ENCODE peak calls at places on chromosomes 1 and 21, in ten cellular contexts. A, G, Q, U, R, T, X, M, L and D are unnamed samples.

GRCh38 chr1:248696775-248697174 is 5.8 kb downstream of the OR14I1 start:
- DNase-seq in Q (no peak), M (no peak), G (no peak), R (no peak), A (no peak), T (no peak), X (no peak), U (no peak), L (no peak), D (no peak)

GRCh38 chr1:2611034-2611501 is 21.7 kb downstream of the MMEL1 start:
- DNase-seq in R (no peak), U (no peak), X (no peak), G (peak), M (no peak), T (no peak), A (no peak), Q (no peak), L (peak), D (peak)

GRCh38 chr1:23393706-23394105 is 24.1 kb upstream of the ZNF436 start:
- DNase-seq in R (no peak), Q (peak), X (peak), G (no peak), U (peak), M (no peak), T (peak), A (peak), L (peak), D (peak)

GRCh38 chr1:33680281-33680840 is 183.5 kb upstream of the HMGB4 start:
- DNase-seq in T (no peak), G (no peak), Q (no peak), L (no peak), R (no peak), M (no peak), X (no peak), A (no peak), U (no peak), D (no peak)

GRCh38 chr1:197744979-197745378 is 30.3 kb downstream of the DENND1B start:
- DNase-seq in X (no peak), Q (no peak), U (no peak), R (no peak), G (no peak), T (no peak), A (no peak), L (no peak), M (no peak), D (no peak)

GRCh38 chr21:36858320-36858957 is 108.0 kb downstream of the HLCS start:
- DNase-seq in L (no peak), R (peak), G (no peak), M (no peak), Q (no peak), T (no peak), X (no peak), U (no peak), A (peak), D (no peak)

GRCh38 chr1:116817582-116818064 is 63.4 kb downstream of the CD2 start:
- DNase-seq in G (peak), M (peak), A (peak), X (no peak), Q (no peak), R (peak), U (no peak), L (peak), T (no peak), D (peak)

GRCh38 chr1:235250430-235250829 is 77.5 kb downstream of the ARID4B start:
- DNase-seq in U (no peak), X (no peak), R (no peak), M (no peak), L (no peak), T (no peak), A (no peak), Q (no peak), G (no peak), D (no peak)

GRCh38 chr1:23657659-23658275 is 33.8 kb upstream of the RPL11 start:
- DNase-seq in M (no peak), R (peak), A (peak), X (no peak), T (peak), Q (peak), U (no peak), L (peak), G (peak), D (peak)

GRCh38 chr1:101144868-101145808 is 91.7 kb upstream of the S1PR1 start:
- DNase-seq in G (no peak), T (no peak), M (no peak), X (no peak), Q (no peak), A (peak), U (no peak), L (no peak), R (no peak), D (no peak)

GRCh38 chr1:961132-961652 is 808 bp downstream of the KLHL17 start:
- DNase-seq in Q (no peak), L (no peak), X (no peak), T (no peak), U (no peak), G (peak), R (no peak), A (no peak), M (no peak), D (no peak)

GRCh38 chr1:18901952-18902522 is 318 bp downstream of the ALDH4A1 start:
- DNase-seq in L (no peak), U (no peak), R (no peak), G (no peak), M (no peak), Q (peak), T (no peak), X (no peak), A (no peak), D (peak)

DNA sequence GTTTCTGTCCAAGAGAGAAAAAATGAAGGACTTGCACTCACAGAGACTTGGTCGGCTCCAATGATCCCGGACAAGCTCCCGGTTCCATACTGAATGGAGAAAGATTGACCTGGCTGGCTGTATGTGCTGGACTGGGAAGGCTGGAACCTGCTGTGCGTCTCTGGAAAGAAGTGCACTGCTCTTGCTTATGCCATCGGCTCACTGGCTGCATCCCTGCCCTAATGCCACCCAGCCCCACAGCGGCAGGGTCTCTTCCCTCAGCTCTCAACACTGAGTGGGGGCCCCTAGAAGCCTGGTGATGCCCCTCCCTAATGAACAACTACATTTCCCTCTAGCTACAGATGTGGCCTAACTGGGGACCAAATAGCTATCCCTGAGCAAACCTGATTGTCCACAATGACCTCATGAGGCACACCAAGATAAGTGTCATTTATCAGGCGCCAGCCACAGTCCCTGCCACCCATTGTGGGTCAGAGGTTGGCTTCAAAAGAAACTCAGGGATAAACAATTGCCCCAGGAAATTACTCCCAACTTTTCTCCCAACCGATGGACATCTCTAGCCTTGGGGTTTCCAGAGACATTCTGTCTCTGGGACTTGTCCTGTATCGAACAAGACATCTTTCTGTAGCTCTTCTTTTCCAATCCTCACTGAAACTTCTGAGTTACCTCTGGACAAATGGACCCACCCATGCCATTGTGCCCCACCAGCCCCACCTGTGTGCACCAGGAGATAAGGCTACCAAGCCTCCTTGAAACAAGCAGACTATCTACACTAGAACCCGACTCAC is 2.5 kb downstream of the CTSE start:
- DNase-seq in R (no peak), X (no peak), U (no peak), T (no peak), G (no peak), Q (no peak), M (no peak), A (no peak), L (no peak), D (no peak)
- H3K27ac ChIP-seq in R (no peak), X (no peak), U (no peak), T (no peak), G (no peak), Q (no peak), M (no peak), A (no peak), L (no peak), D (no peak)

DNA sequence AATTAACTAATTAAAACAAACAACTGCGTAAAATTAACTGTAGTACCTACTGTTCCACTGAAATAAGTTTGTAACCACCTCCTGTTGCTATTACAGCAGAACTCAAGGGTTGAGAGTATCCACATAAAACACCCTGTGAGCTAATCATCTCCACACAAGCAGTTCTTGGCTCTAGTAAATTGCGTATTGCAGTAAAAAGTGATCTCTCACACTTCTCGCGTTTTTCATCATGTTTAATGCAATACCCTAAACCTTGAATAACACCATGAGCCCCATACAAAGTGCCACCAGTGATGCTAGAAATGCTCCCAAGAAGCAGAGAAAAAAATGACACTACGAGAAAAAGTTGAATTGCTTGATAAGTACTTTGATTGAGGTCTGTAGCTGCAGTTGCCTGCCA is 29.3 kb upstream of the CEP350 start:
- DNase-seq in L (no peak), A (no peak), T (no peak), G (no peak), X (no peak), Q (no peak), U (no peak), M (no peak), R (no peak), D (no peak)
- TF ChIP-seq CTCF in L (no peak), A (no peak), T (no peak), G (no peak), X (no peak), Q (no peak), U (no peak), M (no peak), R (no peak), D (no peak)

DNA sequence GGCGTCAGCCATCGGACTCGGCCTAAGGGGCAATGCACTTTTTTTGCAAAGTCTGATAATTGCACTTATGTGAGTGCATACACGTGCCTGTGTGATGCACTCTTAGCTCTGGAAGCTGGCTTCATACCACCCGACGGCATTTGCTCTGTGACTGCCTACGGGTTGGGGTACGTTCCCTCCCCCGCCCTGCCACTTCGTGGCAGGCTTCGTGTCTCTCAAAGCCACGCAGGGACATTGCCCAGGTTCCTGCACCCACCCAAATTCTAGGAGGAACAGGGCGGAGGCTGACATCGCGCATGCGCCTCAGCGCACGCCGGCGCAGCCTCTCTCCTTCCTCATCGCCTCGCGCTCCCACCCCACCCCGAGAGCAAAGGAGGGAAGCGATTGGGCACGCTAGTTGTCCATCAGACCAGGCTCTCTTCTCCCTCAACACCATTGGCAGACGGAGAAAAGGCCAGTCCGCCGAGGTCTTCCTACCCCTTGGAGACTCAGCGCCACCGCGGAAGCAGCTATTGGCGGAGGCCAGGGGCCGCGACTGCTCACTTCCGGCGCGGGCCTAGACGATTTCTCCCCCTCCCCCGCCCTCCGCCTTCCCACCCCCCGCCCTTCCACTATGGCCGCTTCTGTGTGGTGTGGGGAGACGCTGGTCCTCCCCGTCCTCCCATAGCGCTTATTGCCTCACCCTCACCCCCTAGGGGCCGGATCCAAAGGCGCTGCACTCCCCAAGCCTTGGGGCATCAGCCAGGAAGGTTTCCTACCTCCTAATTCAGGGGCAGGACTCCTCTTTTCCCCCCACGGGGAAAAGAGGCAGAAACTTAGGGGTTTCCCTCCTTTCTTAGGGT is at the start of gene INTS3:
- DNase-seq in M (peak), A (peak), L (peak), Q (peak), U (peak), T (peak), R (peak), G (peak), X (peak), D (peak)
- TF ChIP-seq POLR2A in M (peak), A (peak), L (peak), Q (peak), U (peak), T (no peak), R (peak), G (peak), X (peak), D (peak)

GRCh38 chr1:59006309-59006698 is 222.5 kb upstream of the JUN start:
- DNase-seq in T (no peak), U (no peak), X (no peak), G (no peak), Q (no peak), R (no peak), M (no peak), L (no peak), A (no peak), D (no peak)

GRCh38 chr1:59007429-59007819 is 223.6 kb upstream of the JUN start:
- DNase-seq in G (no peak), L (no peak), X (no peak), M (no peak), U (no peak), R (no peak), T (no peak), Q (no peak), A (no peak), D (no peak)

GRCh38 chr1:59006932-59007331 is 223.1 kb upstream of the JUN start:
- DNase-seq in T (no peak), X (no peak), R (no peak), U (no peak), L (no peak), Q (no peak), M (no peak), G (no peak), A (no peak), D (no peak)

GRCh38 chr1:59007820-59008598 is 224.2 kb upstream of the JUN start:
- DNase-seq in L (no peak), R (no peak), M (no peak), Q (no peak), G (no peak), T (no peak), U (no peak), X (no peak), A (peak), D (peak)

GRCh38 chr1:59008599-59009347 is 224.9 kb upstream of the JUN start:
- DNase-seq in L (peak), A (peak), M (no peak), Q (no peak), X (no peak), R (peak), T (no peak), U (no peak), G (no peak), D (no peak)
- H3K27ac ChIP-seq in L (no peak), A (no peak), M (no peak), Q (peak), X (no peak), R (no peak), T (no peak), U (no peak), G (no peak), D (no peak)

GRCh38 chr21:28884976-28885852 is 107.5 kb downstream of the LTN1 start:
- DNase-seq in X (peak), A (peak), T (peak), L (peak), M (peak), G (peak), U (peak), R (peak), Q (peak), D (peak)
- TF ChIP-seq CTCF in X (no peak), A (no peak), T (no peak), L (no peak), M (peak), G (no peak), U (no peak), R (no peak), Q (no peak), D (no peak)

DNA sequence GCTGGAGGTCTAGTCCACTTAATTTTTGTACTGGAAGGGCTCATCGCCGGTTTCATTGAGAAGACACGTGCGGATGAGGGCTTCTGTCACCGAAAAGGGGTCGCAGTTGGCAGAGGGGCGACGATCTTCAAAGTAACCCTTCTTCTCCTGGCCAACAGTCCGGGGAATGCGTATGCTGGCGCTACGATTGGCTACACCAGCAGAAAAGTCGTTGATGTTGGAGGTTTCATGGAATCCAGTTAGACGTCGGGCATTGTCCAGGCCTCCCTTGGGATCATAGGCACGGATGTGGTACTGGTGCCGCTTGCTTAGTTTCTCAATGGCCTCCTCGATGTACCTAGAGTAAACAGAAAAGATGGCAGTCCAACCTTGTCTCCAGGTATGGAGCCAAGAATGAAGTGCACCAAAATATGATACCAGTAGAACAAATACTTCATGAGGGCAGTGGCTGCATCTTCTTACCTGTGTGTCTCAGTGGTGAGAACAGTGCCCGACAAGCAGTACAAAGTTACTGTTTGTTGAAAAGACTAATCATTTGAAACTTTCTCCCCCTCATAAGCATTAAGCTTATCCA is 7.1 kb downstream of the GLUL start:
- DNase-seq in L (no peak), R (no peak), G (no peak), A (no peak), U (no peak), Q (no peak), T (no peak), M (no peak), X (peak), D (no peak)
- TF ChIP-seq POLR2A in L (no peak), R (no peak), G (no peak), A (no peak), U (no peak), Q (no peak), T (no peak), M (no peak), X (peak), D (no peak)